ENCODE peak calls at places on chromosomes 4 and X, in five cellular contexts. Q, I, Z, U and G are unnamed samples.

GRCh38 chrX:134172588-134173259 is 64.3 kb upstream of the CCDC160 start:
- DNase-seq in Q (peak; percentile 5), I (no peak), Z (peak; percentile 14), U (peak; percentile 14), G (peak; percentile 47)

GRCh38 chr4:87227704-87228560 is 7.5 kb upstream of the KLHL8 start:
- DNase-seq in Q (no peak), I (no peak), Z (no peak), U (no peak), G (no peak)

GRCh38 chrX:74450803-74451449 is 29.6 kb downstream of the SLC16A2 start:
- DNase-seq in Q (peak; percentile 61), I (no peak), Z (no peak), U (no peak), G (no peak)

GRCh38 chr4:42607011-42607726 is 49.7 kb downstream of the ATP8A1 start:
- DNase-seq in Q (no peak), I (no peak), Z (no peak), U (no peak), G (no peak)

GRCh38 chr4:83981156-83981555 is 445.2 kb downstream of the GPAT3 start:
- DNase-seq in Q (no peak), I (no peak), Z (no peak), U (no peak), G (no peak)

GRCh38 chr4:70405765-70406164 is 8.0 kb downstream of the OPRPN start:
- DNase-seq in Q (no peak), I (no peak), Z (no peak), U (no peak), G (no peak)

GRCh38 chr4:40292313-40292759 is 42.8 kb upstream of the CHRNA9 start:
- DNase-seq in Q (no peak), I (no peak), Z (no peak), U (no peak), G (no peak)

GRCh38 chrX:39627257-39627656 is 470.5 kb downstream of the BCOR start:
- DNase-seq in Q (no peak), I (no peak), Z (no peak), U (no peak), G (no peak)